ENCODE peak calls at places on chromosome 2, in six cellular contexts. V, E, P, H, Y and F are unnamed samples.

GRCh38 chr2:239012936-239013669 is 165.2 kb downstream of the TWIST2 start:
- DNase-seq in V (no peak), E (no peak), P (no peak), H (no peak), Y (no peak), F (no peak)

GRCh38 chr2:46508312-46508711 is 28.9 kb downstream of the TMEM247 start:
- DNase-seq in V (no peak), E (no peak), P (no peak), H (no peak), Y (no peak), F (no peak)

GRCh38 chr2:9082158-9082557 is 78.7 kb upstream of the MBOAT2 start:
- DNase-seq in V (no peak), E (no peak), P (no peak), H (no peak), Y (no peak), F (no peak)

GRCh38 chr2:191622374-191623320 is 55.3 kb upstream of the NABP1 start:
- DNase-seq in V (no peak), E (no peak), P (no peak), H (no peak), Y (no peak), F (no peak)

GRCh38 chr2:158755310-158755709 is 39.8 kb upstream of the DAPL1 start:
- DNase-seq in V (no peak), E (peak; percentile 22), P (no peak), H (no peak), Y (no peak), F (no peak)

GRCh38 chr2:202113571-202114142 is 40.6 kb downstream of the KIAA2012 start:
- DNase-seq in V (no peak), E (peak; percentile 29), P (no peak), H (no peak), Y (no peak), F (peak; percentile 41)

GRCh38 chr2:191443446-191443845 is 198.2 kb downstream of the MYO1B start:
- DNase-seq in V (no peak), E (no peak), P (no peak), H (no peak), Y (no peak), F (no peak)

GRCh38 chr2:238568455-238569414 is 142.0 kb downstream of the ASB1 start:
- DNase-seq in V (no peak), E (no peak), P (no peak), H (no peak), Y (no peak), F (no peak)

GRCh38 chr2:163670929-163671328 is 64.9 kb downstream of the FIGN start:
- DNase-seq in V (no peak), E (no peak), P (no peak), H (no peak), Y (no peak), F (no peak)

GRCh38 chr2:208366215-208367132 is 40.1 kb upstream of the PTH2R start:
- DNase-seq in V (no peak), E (no peak), P (no peak), H (peak; percentile 11), Y (no peak), F (no peak)

GRCh38 chr2:45746888-45747287 is 95.4 kb downstream of the PRKCE start:
- DNase-seq in V (no peak), E (no peak), P (no peak), H (no peak), Y (no peak), F (no peak)

GRCh38 chr2:7785700-7786099 is 868.5 kb downstream of the RNF144A start:
- DNase-seq in V (no peak), E (no peak), P (no peak), H (no peak), Y (no peak), F (no peak)

GRCh38 chr2:86675104-86675503 is 45.0 kb upstream of the RMND5A start:
- DNase-seq in V (no peak), E (no peak), P (no peak), H (no peak), Y (no peak), F (no peak)

GRCh38 chr2:70118798-70119454 is 31.6 kb downstream of the PCBP1 start:
- DNase-seq in V (peak; percentile 64), E (peak; percentile 67), P (no peak), H (no peak), Y (peak; percentile 86), F (peak; percentile 81)

GRCh38 chr2:128314348-128315121 is 4.1 kb downstream of the HS6ST1 start:
- DNase-seq in V (no peak), E (no peak), P (no peak), H (no peak), Y (no peak), F (peak; percentile 2)

GRCh38 chr2:217707116-217707742 is 295.6 kb downstream of the TNS1 start:
- DNase-seq in V (no peak), E (no peak), P (no peak), H (no peak), Y (no peak), F (no peak)

GRCh38 chr2:178485356-178485755 is 5.1 kb downstream of the PLEKHA3 start:
- DNase-seq in V (no peak), E (no peak), P (no peak), H (no peak), Y (no peak), F (no peak)

GRCh38 chr2:29014811-29015414 is 33.8 kb downstream of the TOGARAM2 start:
- DNase-seq in V (no peak), E (no peak), P (no peak), H (no peak), Y (peak; percentile 9), F (peak; percentile 93)

DNA sequence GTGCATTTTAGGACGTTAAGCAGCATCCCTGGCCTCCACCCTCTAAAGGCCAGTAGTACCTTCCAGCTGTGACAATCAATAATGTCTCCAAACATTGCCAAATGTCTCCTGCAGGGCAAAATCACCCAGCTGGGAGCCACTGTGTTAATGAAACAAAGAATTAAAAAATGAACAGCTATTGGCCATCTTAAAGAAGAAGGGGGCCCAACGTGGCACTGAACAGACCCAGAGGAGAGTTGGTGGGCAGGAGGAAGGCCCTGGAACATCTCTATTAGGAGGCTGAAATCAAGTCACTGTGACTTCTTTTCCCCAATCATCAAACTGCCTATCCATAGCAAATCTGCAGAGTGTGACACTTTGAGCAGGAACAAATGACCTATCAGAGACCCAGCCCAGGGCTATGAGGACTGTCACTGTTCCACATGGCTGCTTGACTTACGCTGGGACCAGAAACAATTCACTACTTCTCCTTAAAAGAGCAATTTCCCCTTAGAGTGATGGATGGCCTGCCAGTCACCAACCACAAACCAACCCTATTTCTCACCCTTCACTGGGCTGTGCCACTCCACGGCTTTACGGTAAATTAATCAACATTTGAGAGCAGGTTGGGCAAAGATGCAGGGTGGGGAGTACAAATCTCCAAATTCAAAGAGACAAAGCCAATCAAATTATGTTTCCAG is 35.2 kb upstream of the TEX51 start:
- DNase-seq in V (no peak), E (no peak), P (no peak), H (peak; percentile 13), Y (no peak), F (no peak)
- TF ChIP-seq MAX in V (no peak), E (no peak), P (no peak), H (no peak), Y (no peak), F (no peak)

GRCh38 chr2:182133195-182133891 is 147.7 kb downstream of the PPP1R1C start:
- DNase-seq in V (peak; percentile 62), E (no peak), P (no peak), H (no peak), Y (no peak), F (no peak)

GRCh38 chr2:182134201-182134600 is 148.5 kb downstream of the PPP1R1C start:
- DNase-seq in V (no peak), E (no peak), P (no peak), H (no peak), Y (no peak), F (no peak)

GRCh38 chr2:182129188-182129707 is 143.6 kb downstream of the PPP1R1C start:
- DNase-seq in V (no peak), E (no peak), P (no peak), H (no peak), Y (no peak), F (no peak)

DNA sequence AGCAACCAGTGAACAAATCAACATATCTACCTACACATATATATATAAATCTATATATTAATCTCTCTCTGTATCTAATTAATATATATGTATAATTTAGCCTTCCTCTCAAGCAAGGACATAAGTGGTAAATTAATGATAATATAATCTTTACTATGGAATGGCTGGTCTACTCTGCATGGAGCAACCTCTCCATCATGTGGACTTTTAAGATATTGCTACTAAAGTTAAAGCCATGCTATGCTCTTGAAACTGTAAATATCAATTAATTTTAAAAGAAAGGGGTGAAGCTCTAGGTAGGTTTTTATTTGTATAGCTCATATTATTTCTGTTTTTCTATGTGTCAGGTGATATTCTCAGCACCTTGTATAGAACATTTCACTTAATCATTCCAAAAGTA is 147.0 kb downstream of the PPP1R1C start:
- DNase-seq in V (peak; percentile 65), E (no peak), P (no peak), H (no peak), Y (no peak), F (no peak)
- TF ChIP-seq CTCF in V (no peak), E (no peak), P (no peak), H (no peak), Y (no peak), F (no peak)

GRCh38 chr2:187640926-187641510 is 86.8 kb upstream of the TFPI start:
- DNase-seq in V (no peak), E (no peak), P (no peak), H (no peak), Y (peak; percentile 9), F (no peak)

GRCh38 chr2:187642498-187642897 is 88.3 kb upstream of the TFPI start:
- DNase-seq in V (no peak), E (no peak), P (no peak), H (no peak), Y (no peak), F (no peak)

DNA sequence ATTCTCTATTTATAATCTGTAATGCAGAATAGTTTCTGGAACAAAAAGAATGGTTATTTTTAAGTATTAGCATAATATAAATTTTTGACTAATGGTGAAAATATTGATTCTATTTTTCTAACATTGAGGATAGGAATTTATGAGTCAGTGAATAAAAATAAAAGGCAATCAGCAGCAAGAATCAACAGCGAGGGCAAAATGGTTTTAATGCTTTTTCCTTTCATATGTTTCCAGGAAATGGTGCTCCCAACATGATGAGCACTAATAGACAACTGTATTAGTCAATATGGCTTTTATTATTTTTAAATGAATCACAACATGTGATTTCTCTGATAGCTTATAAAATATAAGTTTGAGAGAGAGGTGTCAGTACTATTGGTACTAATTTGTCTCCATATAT is 90.8 kb upstream of the TFPI start:
- DNase-seq in V (peak; percentile 46), E (no peak), P (no peak), H (no peak), Y (no peak), F (no peak)
- TF ChIP-seq MYC in V (no peak), E (no peak), P (no peak), H (no peak), Y (no peak), F (no peak)

GRCh38 chr2:20164061-20164733 is 60.7 kb downstream of the SDC1 start:
- DNase-seq in V (no peak), E (no peak), P (peak; percentile 58), H (no peak), Y (no peak), F (peak; percentile 40)
- TF ChIP-seq MAX in V (no peak), E (no peak), P (no peak), H (no peak), Y (no peak), F (no peak)